ENCODE peak calls at places on chromosomes 16 and 17, in four cellular contexts. I is Kasumi-1; Y is nucleus accumbens; L is stimulated activated CD4-positive, alpha-beta T cell treated with anti-CD3 and anti-CD28 coated beads, TNF-alpha, amount 100 ng/mL, for 4 hours. U is an unnamed sample.

GRCh38 chr16:53913920-53914319 is 210.0 kb downstream of the FTO start:
- DNase-seq in L (no peak), I (no peak), Y (no peak), U (no peak)

GRCh38 chr17:75428775-75429469 is 23.4 kb upstream of the GRB2 start:
- DNase-seq in I (no peak), Y (peak; percentile 11), L (no peak), U (no peak)

GRCh38 chr16:84932691-84933090 is 78.6 kb downstream of the ZDHHC7 start:
- DNase-seq in Y (no peak), L (no peak), I (no peak), U (no peak)

GRCh38 chr16:47504599-47504998 is 43.5 kb downstream of the PHKB start:
- DNase-seq in I (no peak), Y (no peak), L (no peak), U (no peak)

GRCh38 chr16:88667496-88667895 is 4.6 kb upstream of the MVD start:
- DNase-seq in Y (no peak), L (no peak), I (no peak), U (no peak)

GRCh38 chr17:71926746-71927398 is 193.9 kb upstream of the SOX9 start:
- DNase-seq in Y (no peak), I (no peak), L (no peak), U (no peak)

GRCh38 chr16:4692460-4693295 is 684 bp upstream of the NUDT16L1 start:
- DNase-seq in L (no peak), I (peak; percentile 18), Y (no peak), U (peak; percentile 72)

GRCh38 chr17:2138768-2139167 is 83.9 kb downstream of the HIC1 start:
- DNase-seq in I (no peak), L (no peak), Y (no peak), U (no peak)

GRCh38 chr17:78789663-78790181 is 7.6 kb upstream of the CYTH1 start:
- DNase-seq in I (no peak), L (no peak), Y (peak; percentile 29), U (no peak)

GRCh38 chr16:15055141-15056053 is 477 bp downstream of the NTAN1 start:
- DNase-seq in Y (no peak), I (peak; percentile 19), L (no peak), U (no peak)

GRCh38 chr17:44197980-44198720 is 1.5 kb downstream of the ATXN7L3 start:
- DNase-seq in I (peak; percentile 77), Y (peak; percentile 11), L (no peak), U (peak; percentile 72)